ENCODE peak calls at places on chromosomes 13 and 19, in seven cellular contexts. One of them, this sample, is unnamed. For H3K4me1, the result is how much of the 10 kb centered on the place peaks cover.

GRCh38 chr13:23433171-23434153 is at the start of gene SACS:
- DNase-seq in heart left ventricle: no peak
- DNase-seq in mucosa of descending colon: no peak
- DNase-seq in testis: peak
- DNase-seq in A549: peak
- DNase-seq in right lobe of liver: no peak
- DNase-seq in Peyer's patch: no peak
- DNase-seq in this sample: peak

GRCh38 chr19:49954092-49954825 is 6.7 kb downstream of the SIGLEC11 start:
- DNase-seq in heart left ventricle: no peak
- DNase-seq in mucosa of descending colon: no peak
- DNase-seq in testis: peak
- DNase-seq in A549: no peak
- DNase-seq in right lobe of liver: no peak
- DNase-seq in Peyer's patch: no peak
- DNase-seq in this sample: peak

GRCh38 chr19:46813570-46814358 is 25.4 kb upstream of the SLC1A5 start:
- DNase-seq in heart left ventricle: peak
- DNase-seq in mucosa of descending colon: peak
- DNase-seq in testis: peak
- DNase-seq in A549: peak
- DNase-seq in right lobe of liver: peak
- DNase-seq in Peyer's patch: peak
- DNase-seq in this sample: no peak

GRCh38 chr19:16051254-16052025 is 24.9 kb upstream of the TPM4 start:
- DNase-seq in heart left ventricle: no peak
- DNase-seq in mucosa of descending colon: no peak
- DNase-seq in testis: peak
- DNase-seq in A549: peak
- DNase-seq in right lobe of liver: no peak
- DNase-seq in Peyer's patch: no peak
- DNase-seq in this sample: peak

GRCh38 chr13:41457589-41458186 is 338 bp downstream of the RGCC start:
- DNase-seq in heart left ventricle: peak
- DNase-seq in mucosa of descending colon: peak
- DNase-seq in testis: no peak
- DNase-seq in A549: no peak
- DNase-seq in right lobe of liver: no peak
- DNase-seq in Peyer's patch: no peak
- DNase-seq in this sample: no peak

GRCh38 chr13:74226791-74227475 is 92.7 kb upstream of the KLF12 start:
- DNase-seq in heart left ventricle: no peak
- DNase-seq in mucosa of descending colon: no peak
- DNase-seq in testis: no peak
- DNase-seq in A549: no peak
- DNase-seq in right lobe of liver: no peak
- DNase-seq in Peyer's patch: no peak
- DNase-seq in this sample: peak

GRCh38 chr19:28519950-28520861 is 692.7 kb downstream of the UQCRFS1 start:
- DNase-seq in heart left ventricle: no peak
- DNase-seq in mucosa of descending colon: no peak
- DNase-seq in testis: no peak
- DNase-seq in A549: no peak
- DNase-seq in right lobe of liver: peak
- DNase-seq in Peyer's patch: no peak
- DNase-seq in this sample: no peak

GRCh38 chr19:29596885-29597525 is 9.1 kb upstream of the POP4 start:
- DNase-seq in heart left ventricle: no peak
- DNase-seq in mucosa of descending colon: no peak
- DNase-seq in testis: no peak
- DNase-seq in A549: peak
- DNase-seq in right lobe of liver: no peak
- DNase-seq in Peyer's patch: no peak
- DNase-seq in this sample: peak

GRCh38 chr13:84192125-84192524 is 309.9 kb upstream of the SLITRK1 start:
- DNase-seq in heart left ventricle: no peak
- DNase-seq in mucosa of descending colon: no peak
- DNase-seq in testis: no peak
- DNase-seq in A549: no peak
- DNase-seq in right lobe of liver: no peak
- DNase-seq in Peyer's patch: no peak
- DNase-seq in this sample: no peak

GRCh38 chr13:98510156-98510509 is 66.8 kb downstream of the STK24 start:
- DNase-seq in heart left ventricle: no peak
- DNase-seq in mucosa of descending colon: no peak
- DNase-seq in testis: no peak
- DNase-seq in A549: no peak
- DNase-seq in right lobe of liver: no peak
- DNase-seq in Peyer's patch: no peak
- DNase-seq in this sample: no peak
- H3K4me1 ChIP-seq in heart left ventricle: half or more
- H3K4me1 ChIP-seq in mucosa of descending colon: half or more
- H3K4me1 ChIP-seq in testis: under half
- H3K4me1 ChIP-seq in A549: under half
- H3K4me1 ChIP-seq in right lobe of liver: under half
- H3K4me1 ChIP-seq in Peyer's patch: under half
- H3K4me1 ChIP-seq in this sample: under half

GRCh38 chr19:8593931-8594330 is 16.6 kb downstream of the ADAMTS10 start:
- DNase-seq in heart left ventricle: no peak
- DNase-seq in mucosa of descending colon: no peak
- DNase-seq in testis: no peak
- DNase-seq in A549: peak
- DNase-seq in right lobe of liver: no peak
- DNase-seq in Peyer's patch: no peak
- DNase-seq in this sample: no peak
- TF ChIP-seq CTCF in heart left ventricle: no peak
- TF ChIP-seq CTCF in mucosa of descending colon: no peak
- TF ChIP-seq CTCF in testis: peak
- TF ChIP-seq CTCF in A549: peak
- TF ChIP-seq CTCF in right lobe of liver: peak
- TF ChIP-seq CTCF in Peyer's patch: no peak
- TF ChIP-seq CTCF in this sample: peak

GRCh38 chr19:632228-633067 is 889 bp downstream of the POLRMT start:
- DNase-seq in heart left ventricle: no peak
- DNase-seq in mucosa of descending colon: peak
- DNase-seq in testis: peak
- DNase-seq in A549: peak
- DNase-seq in right lobe of liver: peak
- DNase-seq in Peyer's patch: peak
- DNase-seq in this sample: peak

GRCh38 chr19:628168-628567 is 5.2 kb downstream of the POLRMT start:
- DNase-seq in heart left ventricle: no peak
- DNase-seq in mucosa of descending colon: no peak
- DNase-seq in testis: no peak
- DNase-seq in A549: no peak
- DNase-seq in right lobe of liver: no peak
- DNase-seq in Peyer's patch: no peak
- DNase-seq in this sample: no peak

GRCh38 chr19:633786-634639 is 676 bp upstream of the POLRMT start:
- DNase-seq in heart left ventricle: no peak
- DNase-seq in mucosa of descending colon: no peak
- DNase-seq in testis: no peak
- DNase-seq in A549: no peak
- DNase-seq in right lobe of liver: no peak
- DNase-seq in Peyer's patch: no peak
- DNase-seq in this sample: no peak

GRCh38 chr19:633068-633785 is at the start of gene POLRMT:
- DNase-seq in heart left ventricle: peak
- DNase-seq in mucosa of descending colon: peak
- DNase-seq in testis: peak
- DNase-seq in A549: peak
- DNase-seq in right lobe of liver: peak
- DNase-seq in Peyer's patch: peak
- DNase-seq in this sample: peak

GRCh38 chr19:629961-630714 is 3.2 kb downstream of the POLRMT start:
- DNase-seq in heart left ventricle: no peak
- DNase-seq in mucosa of descending colon: no peak
- DNase-seq in testis: no peak
- DNase-seq in A549: no peak
- DNase-seq in right lobe of liver: no peak
- DNase-seq in Peyer's patch: no peak
- DNase-seq in this sample: no peak
- H3K4me1 ChIP-seq in heart left ventricle: under half
- H3K4me1 ChIP-seq in mucosa of descending colon: under half
- H3K4me1 ChIP-seq in testis: under half
- H3K4me1 ChIP-seq in A549: under half
- H3K4me1 ChIP-seq in right lobe of liver: under half
- H3K4me1 ChIP-seq in Peyer's patch: under half
- H3K4me1 ChIP-seq in this sample: under half

DNA sequence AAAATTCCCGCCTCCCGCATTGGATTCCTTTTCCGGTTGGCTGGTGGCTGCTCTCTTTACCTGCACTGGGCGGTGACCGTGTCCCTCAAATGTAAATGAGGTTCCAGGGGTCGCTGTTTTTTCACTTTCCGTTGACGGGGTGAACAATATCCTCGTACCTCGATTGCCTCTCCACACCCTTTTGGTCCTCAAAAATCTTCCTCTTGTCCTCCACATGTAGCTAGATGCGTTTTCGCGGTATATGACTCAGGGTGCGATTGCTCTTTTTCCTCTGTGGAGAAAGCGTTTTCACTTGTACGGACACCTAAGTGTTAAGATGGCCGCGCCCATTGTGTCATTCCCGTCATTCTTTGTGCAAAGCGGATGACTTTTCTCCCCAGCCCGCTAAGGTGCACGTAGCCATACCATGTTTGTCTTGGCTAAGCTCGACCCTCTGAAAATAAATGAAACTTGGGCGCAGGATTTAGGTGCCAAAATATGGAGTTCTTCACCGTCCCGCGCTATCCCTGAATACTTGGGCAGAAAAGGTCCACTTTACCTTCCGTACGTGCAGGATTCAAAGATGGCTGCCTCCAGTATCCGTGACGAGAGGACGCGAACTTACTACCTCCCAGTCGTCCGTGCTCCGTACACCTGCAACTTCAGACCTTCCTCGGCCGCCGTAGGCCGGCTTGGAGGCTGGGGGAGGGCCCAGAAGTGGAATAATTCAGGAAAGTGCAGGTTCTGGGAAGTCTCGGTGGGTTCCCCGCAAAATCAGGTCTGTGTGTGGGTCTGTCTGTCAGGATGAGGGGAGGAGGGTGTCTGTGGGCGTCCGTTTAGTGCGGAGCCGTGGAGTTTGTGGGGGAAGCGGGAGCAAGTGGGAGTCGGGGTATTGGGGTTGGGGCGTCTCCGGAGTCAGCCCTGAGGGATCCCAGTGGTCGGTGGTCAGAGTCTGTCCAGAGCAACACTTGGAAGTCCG is at the start of gene ZNF613:
- DNase-seq in heart left ventricle: peak
- DNase-seq in mucosa of descending colon: peak
- DNase-seq in testis: peak
- DNase-seq in A549: peak
- DNase-seq in right lobe of liver: peak
- DNase-seq in Peyer's patch: peak
- DNase-seq in this sample: peak
- TF ChIP-seq CTCF in heart left ventricle: no peak
- TF ChIP-seq CTCF in mucosa of descending colon: no peak
- TF ChIP-seq CTCF in testis: no peak
- TF ChIP-seq CTCF in A549: no peak
- TF ChIP-seq CTCF in right lobe of liver: peak
- TF ChIP-seq CTCF in Peyer's patch: peak
- TF ChIP-seq CTCF in this sample: peak

GRCh38 chr19:19461671-19462622 is 53.4 kb downstream of the TSSK6 start:
- DNase-seq in heart left ventricle: peak
- DNase-seq in mucosa of descending colon: peak
- DNase-seq in testis: peak
- DNase-seq in A549: no peak
- DNase-seq in right lobe of liver: no peak
- DNase-seq in Peyer's patch: peak
- DNase-seq in this sample: peak
- H3K4me1 ChIP-seq in heart left ventricle: half or more
- H3K4me1 ChIP-seq in mucosa of descending colon: half or more
- H3K4me1 ChIP-seq in testis: under half
- H3K4me1 ChIP-seq in A549: under half
- H3K4me1 ChIP-seq in right lobe of liver: under half
- H3K4me1 ChIP-seq in Peyer's patch: half or more
- H3K4me1 ChIP-seq in this sample: under half